ENCODE peak calls at places on chromosomes 13 and 19, in four cellular contexts. P, V, J and C are unnamed samples.

GRCh38 chr19:31334101-31334848 is 15.0 kb downstream of the TSHZ3 start:
- DNase-seq in P (no peak), J (no peak), V (no peak), C (no peak)

GRCh38 chr19:50224986-50225747 is 21.7 kb downstream of the MYH14 start:
- DNase-seq in P (no peak), J (no peak), V (no peak), C (no peak)

GRCh38 chr19:21590868-21591267 is 85.5 kb downstream of the ZNF429 start:
- DNase-seq in J (no peak), P (no peak), V (no peak), C (no peak)

GRCh38 chr13:79973533-79973963 is 367.4 kb downstream of the SPRY2 start:
- DNase-seq in P (peak), J (no peak), V (no peak), C (no peak)

GRCh38 chr19:5065717-5066116 is 96.8 kb downstream of the KDM4B start:
- DNase-seq in P (no peak), J (no peak), V (no peak), C (no peak)

GRCh38 chr13:66117573-66117972 is 1112.6 kb downstream of the PCDH9 start:
- DNase-seq in P (no peak), J (no peak), V (no peak), C (no peak)

GRCh38 chr13:45768668-45769067 is 66.5 kb downstream of the CBY2 start:
- DNase-seq in P (no peak), J (no peak), V (no peak), C (no peak)

GRCh38 chr19:48830965-48831364 is 5.3 kb downstream of the HSD17B14 start:
- DNase-seq in P (no peak), J (no peak), V (no peak), C (no peak)

GRCh38 chr13:60396783-60397692 is at the start of gene TDRD3:
- DNase-seq in V (peak), J (peak), P (peak), C (peak)

GRCh38 chr13:29577135-29578051 is 18.1 kb downstream of the SLC7A1 start:
- DNase-seq in V (no peak), P (no peak), J (no peak), C (no peak)

GRCh38 chr13:97567510-97568243 is 133.7 kb downstream of the RAP2A start:
- DNase-seq in J (peak), V (peak), P (no peak), C (peak)

GRCh38 chr19:6056801-6057650 is 53.3 kb downstream of the RFX2 start:
- DNase-seq in P (peak), J (no peak), V (peak), C (peak)

GRCh38 chr19:40612831-40613668 is 11.9 kb downstream of the LTBP4 start:
- DNase-seq in V (no peak), P (peak), J (no peak), C (peak)

GRCh38 chr13:98487016-98487415 is 89.9 kb downstream of the STK24 start:
- DNase-seq in P (no peak), V (no peak), J (no peak), C (no peak)

GRCh38 chr19:5144545-5145179 is 175.7 kb downstream of the KDM4B start:
- DNase-seq in V (no peak), P (no peak), J (no peak), C (no peak)

GRCh38 chr13:39516140-39516539 is 86.9 kb downstream of the LHFPL6 start:
- DNase-seq in J (no peak), P (no peak), V (no peak), C (no peak)

GRCh38 chr13:87084192-87084591 is 587.0 kb upstream of the SLITRK5 start:
- DNase-seq in J (no peak), V (no peak), P (no peak), C (no peak)

GRCh38 chr13:43475135-43475534 is 311.6 kb downstream of the ENOX1 start:
- DNase-seq in V (no peak), J (no peak), P (no peak), C (no peak)

GRCh38 chr19:6041991-6042421 is 64.1 kb upstream of the RANBP3 start:
- DNase-seq in V (no peak), P (no peak), J (no peak), C (no peak)

GRCh38 chr13:95231393-95231792 is 69.9 kb downstream of the ABCC4 start:
- DNase-seq in J (no peak), V (no peak), P (no peak), C (no peak)

GRCh38 chr13:111253334-111253872 is 67.0 kb upstream of the TEX29 start:
- DNase-seq in V (no peak), J (no peak), P (no peak), C (no peak)

GRCh38 chr13:44244288-44244687 is 129.3 kb upstream of the SERP2 start:
- DNase-seq in J (no peak), P (peak), V (no peak), C (no peak)

GRCh38 chr19:32346901-32347300 is 1.5 kb downstream of the ZNF507 start:
- DNase-seq in V (no peak), P (no peak), J (no peak), C (no peak)

GRCh38 chr19:57656346-57656745 is 12.4 kb upstream of the ZSCAN4 start:
- DNase-seq in P (no peak), J (no peak), V (no peak), C (no peak)

GRCh38 chr13:40390290-40391008 is 276.0 kb downstream of the FOXO1 start:
- DNase-seq in P (no peak), J (no peak), V (no peak), C (no peak)

GRCh38 chr19:48489608-48490216 is 20.5 kb downstream of the CYTH2 start:
- DNase-seq in J (no peak), V (peak), P (peak), C (peak)

GRCh38 chr13:60514891-60515290 is 117.9 kb downstream of the TDRD3 start:
- DNase-seq in J (no peak), V (no peak), P (no peak), C (no peak)

GRCh38 chr13:40230833-40231266 is 435.6 kb downstream of the FOXO1 start:
- DNase-seq in V (no peak), J (no peak), P (no peak), C (no peak)

GRCh38 chr13:79901336-79901735 is 420.4 kb downstream of the NDFIP2 start:
- DNase-seq in V (no peak), J (no peak), P (no peak), C (no peak)

GRCh38 chr19:31254611-31255010 is 94.6 kb downstream of the TSHZ3 start:
- DNase-seq in V (no peak), P (no peak), J (no peak), C (no peak)

GRCh38 chr19:13506550-13506878 is 235 bp upstream of the CACNA1A start:
- DNase-seq in J (no peak), V (no peak), P (no peak), C (no peak)

GRCh38 chr19:6379744-6380143 is 4.0 kb upstream of the PSPN start:
- DNase-seq in J (no peak), P (no peak), V (no peak), C (no peak)

GRCh38 chr13:46575843-46576242 is 22.9 kb downstream of the LRCH1 start:
- DNase-seq in V (no peak), J (no peak), P (no peak), C (peak)

GRCh38 chr13:45623516-45624090 is 8.1 kb upstream of the ERICH6B start:
- DNase-seq in J (peak), P (peak), V (peak), C (peak)

GRCh38 chr19:34236035-34236793 is 18.1 kb upstream of the GARRE1 start:
- DNase-seq in V (no peak), J (no peak), P (no peak), C (no peak)

GRCh38 chr13:27476943-27477681 is 26.7 kb upstream of the MTIF3 start:
- DNase-seq in V (peak), J (no peak), P (no peak), C (peak)

GRCh38 chr19:47511681-47512080 is 3.2 kb downstream of the NAPA start:
- DNase-seq in V (no peak), P (no peak), J (no peak), C (no peak)

GRCh38 chr13:78595819-78596700 is 7.3 kb downstream of the POU4F1 start:
- DNase-seq in P (no peak), V (peak), J (no peak), C (peak)

DNA sequence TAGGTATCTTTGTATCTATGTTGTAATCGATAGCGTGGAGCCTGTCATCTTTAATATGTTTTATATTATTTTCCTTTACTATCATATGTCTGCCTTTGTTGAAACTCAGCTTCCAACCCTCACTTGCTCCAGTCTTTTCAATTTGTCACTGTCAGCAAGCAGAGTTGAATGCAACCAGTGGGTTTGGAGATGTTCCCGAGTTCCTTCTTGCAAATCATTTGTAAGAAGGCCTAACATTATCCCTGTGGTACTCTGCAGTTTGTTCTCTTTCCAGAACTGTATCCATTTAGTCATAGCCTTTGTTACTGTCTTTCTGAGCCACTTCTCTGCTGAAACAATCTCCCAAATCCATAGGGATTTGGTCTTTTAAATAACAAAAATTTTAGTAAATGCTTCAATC is 41.8 kb downstream of the RNASEH2B start:
- DNase-seq in J (no peak), P (no peak), V (no peak), C (no peak)
- TF ChIP-seq KDM1A in J (no peak), P (no peak), V (no peak), C (no peak)

GRCh38 chr13:109163052-109163413 is 533.6 kb downstream of the MYO16 start:
- DNase-seq in J (no peak), V (no peak), P (no peak), C (no peak)

GRCh38 chr13:109160357-109160756 is 530.9 kb downstream of the MYO16 start:
- DNase-seq in V (no peak), J (no peak), P (no peak), C (no peak)

GRCh38 chr13:109162248-109163051 is 533.0 kb downstream of the MYO16 start:
- DNase-seq in J (peak), V (no peak), P (no peak), C (no peak)

GRCh38 chr13:109159650-109160309 is 530.4 kb downstream of the MYO16 start:
- DNase-seq in P (no peak), J (no peak), V (no peak), C (no peak)

GRCh38 chr13:109160887-109161669 is 531.7 kb downstream of the MYO16 start:
- DNase-seq in V (no peak), J (no peak), P (no peak), C (no peak)
- TF ChIP-seq POLR2AphosphoS2 in V (no peak), J (no peak), P (no peak), C (no peak)

DNA sequence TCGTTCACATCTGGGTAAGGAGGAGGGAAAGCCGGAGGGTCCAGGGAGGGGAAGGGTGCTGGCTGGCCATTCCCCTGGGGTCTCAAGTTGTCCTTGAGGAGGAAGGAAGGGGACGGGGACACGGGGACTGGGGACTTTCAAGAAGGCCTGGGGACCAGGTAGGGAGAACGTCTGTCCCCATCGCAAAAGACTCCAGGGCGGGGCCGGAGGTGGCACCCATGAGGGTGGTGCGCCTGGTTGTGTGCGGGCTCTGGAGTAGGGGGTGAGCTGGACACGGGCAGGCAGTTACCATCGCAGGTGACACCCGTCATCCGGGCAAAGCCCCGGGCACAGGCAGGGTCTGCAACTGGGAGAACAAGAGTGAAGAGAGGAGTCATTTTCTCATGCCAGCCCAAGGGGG is 23.4 kb downstream of the FBN3 start:
- DNase-seq in P (no peak), J (no peak), V (no peak), C (no peak)
- TF ChIP-seq MAX in P (no peak), J (no peak), V (no peak), C (no peak)

GRCh38 chr13:113749507-113749906 is 9.5 kb upstream of the TMEM255B start:
- DNase-seq in P (no peak), J (no peak), V (no peak), C (no peak)

GRCh38 chr13:113746671-113747070 is 12.4 kb upstream of the TMEM255B start:
- DNase-seq in V (no peak), P (no peak), J (no peak), C (no peak)

GRCh38 chr13:113748862-113749451 is 10.1 kb upstream of the TMEM255B start:
- DNase-seq in P (no peak), J (no peak), V (no peak), C (no peak)

GRCh38 chr13:113747291-113747833 is 11.7 kb upstream of the TMEM255B start:
- DNase-seq in P (no peak), J (no peak), V (no peak), C (no peak)

DNA sequence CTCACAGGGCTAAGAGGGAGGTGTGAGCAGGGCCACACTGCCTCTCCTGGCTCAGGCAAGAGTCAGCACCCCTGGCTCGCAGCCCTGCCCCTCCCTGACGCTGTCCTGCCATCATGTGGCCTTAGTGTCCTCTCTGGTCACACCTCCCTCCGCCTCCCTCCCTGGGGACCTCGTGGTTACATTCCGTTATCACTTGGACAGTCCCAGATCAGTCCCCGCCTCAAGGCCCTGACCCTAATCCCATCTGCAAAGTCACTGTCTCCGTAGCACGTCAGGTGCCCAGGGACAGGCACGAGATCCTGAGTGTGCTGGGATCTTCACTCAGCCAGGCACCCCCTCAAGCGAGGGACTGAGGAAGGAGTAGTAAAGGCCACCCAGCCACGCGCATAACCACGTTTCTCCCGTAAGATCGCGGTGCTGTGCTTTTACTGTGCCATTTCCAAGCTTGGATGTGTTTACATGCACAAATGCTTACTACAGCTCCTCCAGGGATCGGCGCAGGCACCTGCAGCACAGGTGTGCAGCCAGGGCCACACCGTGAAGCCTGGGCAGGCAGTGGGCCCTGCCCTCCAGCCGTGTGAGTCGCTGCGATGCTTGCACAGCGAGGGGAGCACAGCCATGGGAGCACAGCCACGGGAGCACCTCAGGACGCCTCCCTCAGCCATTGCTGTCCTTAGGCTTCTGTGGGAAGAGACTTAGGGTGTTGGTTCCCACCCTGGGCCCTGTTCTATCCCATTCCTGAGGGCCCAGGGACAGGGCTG is 10.7 kb upstream of the TMEM255B start:
- DNase-seq in J (no peak), V (peak), P (peak), C (no peak)
- TF ChIP-seq KDM1A in J (no peak), V (no peak), P (no peak), C (no peak)

DNA sequence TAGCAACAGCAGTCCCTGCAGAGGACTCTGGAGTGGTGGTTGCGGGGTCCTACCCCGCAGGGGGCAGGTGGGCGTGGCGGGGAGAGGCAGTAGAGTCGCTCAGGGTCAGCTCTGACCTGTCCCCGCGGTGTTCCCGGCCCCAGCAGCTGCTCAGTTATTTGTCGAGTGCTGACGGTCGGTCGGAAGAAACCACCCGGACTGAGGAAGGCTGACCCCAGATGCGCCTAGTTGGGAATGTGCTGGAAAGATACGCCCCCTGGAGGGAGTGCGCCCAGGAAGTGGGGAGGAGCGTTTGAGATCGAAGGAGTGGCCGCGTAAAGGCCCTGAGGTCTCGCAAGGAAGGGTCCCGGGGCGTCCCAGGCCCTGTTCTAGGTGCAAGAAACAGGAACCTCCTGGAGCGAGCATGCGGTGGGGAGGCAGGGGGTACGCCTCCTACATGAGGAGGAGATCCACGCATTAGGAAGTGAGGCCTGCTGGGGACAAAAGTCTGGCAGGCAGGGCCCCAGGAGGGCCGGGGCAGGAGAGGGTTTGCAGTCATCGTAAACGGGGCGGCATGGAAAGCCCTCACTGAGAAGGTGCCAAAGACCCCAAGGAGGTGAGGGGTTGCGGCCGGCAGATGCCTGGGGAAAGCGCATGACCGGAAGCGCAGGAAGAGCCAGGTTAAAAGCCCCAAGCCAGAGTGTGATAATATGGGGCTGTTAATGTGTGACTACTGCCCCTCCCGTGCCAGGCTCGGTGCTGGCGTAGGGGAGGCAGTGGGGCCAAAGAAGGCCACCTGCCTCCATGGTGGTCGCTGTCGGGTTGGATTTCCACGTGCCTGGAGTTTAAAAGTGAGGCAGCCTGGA is 9.1 kb downstream of the CCDC8 start:
- DNase-seq in P (peak), V (peak), J (no peak), C (peak)
- TF ChIP-seq POLR2AphosphoS2 in P (no peak), V (no peak), J (no peak), C (no peak)

GRCh38 chr19:1756705-1757445 is 3.6 kb downstream of the ONECUT3 start:
- DNase-seq in P (no peak), V (no peak), J (no peak), C (no peak)

GRCh38 chr19:1756264-1756663 is 3.0 kb downstream of the ONECUT3 start:
- DNase-seq in V (no peak), P (no peak), J (no peak), C (no peak)

GRCh38 chr19:1753730-1754442 is 580 bp downstream of the ONECUT3 start:
- DNase-seq in P (no peak), J (no peak), V (no peak), C (no peak)

GRCh38 chr19:1754651-1755466 is 1.6 kb downstream of the ONECUT3 start:
- DNase-seq in P (peak), V (no peak), J (no peak), C (peak)

GRCh38 chr19:1755467-1756155 is 2.3 kb downstream of the ONECUT3 start:
- DNase-seq in P (no peak), V (no peak), J (no peak), C (no peak)
- TF ChIP-seq MAX in P (no peak), V (no peak), J (no peak), C (no peak)

GRCh38 chr13:32881792-32882175 is 134.4 kb upstream of the KL start:
- DNase-seq in J (no peak), V (no peak), P (no peak), C (no peak)
- TF ChIP-seq KDM1A in J (no peak), V (no peak), P (no peak), C (no peak)

DNA sequence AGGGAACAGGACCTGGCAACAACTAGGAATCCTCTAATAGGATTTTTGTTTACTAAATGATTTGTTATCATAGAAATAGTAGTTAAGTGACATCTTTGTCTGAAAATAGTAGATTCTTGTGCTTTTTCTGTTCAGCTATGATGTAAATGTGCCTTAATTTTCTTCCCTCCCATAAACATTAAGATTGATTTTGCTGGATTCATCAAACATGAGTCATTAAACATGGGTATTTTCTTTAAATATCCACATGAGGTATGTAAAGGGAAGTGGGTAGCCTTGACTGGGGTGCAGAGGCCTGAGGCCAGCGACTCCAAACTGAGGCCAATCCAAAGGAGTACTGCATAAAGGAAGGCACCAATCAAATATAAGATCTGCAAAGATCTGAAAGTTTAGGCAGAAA is 3.7 kb downstream of the ZNF136 start:
- DNase-seq in V (no peak), P (no peak), J (no peak), C (no peak)
- TF ChIP-seq POLR2AphosphoS2 in V (no peak), P (no peak), J (no peak), C (no peak)

GRCh38 chr13:51803018-51803417 is 945 bp downstream of the DHRS12 start:
- DNase-seq in J (no peak), V (no peak), P (no peak), C (no peak)

GRCh38 chr13:51805313-51805712 is 1.4 kb upstream of the DHRS12 start:
- DNase-seq in P (no peak), J (no peak), V (no peak), C (no peak)

GRCh38 chr13:51803422-51804294 is at the start of gene DHRS12:
- DNase-seq in P (peak), V (peak), J (peak), C (peak)

GRCh38 chr13:51805925-51806324 is 2.0 kb upstream of the DHRS12 start:
- DNase-seq in V (no peak), P (no peak), J (no peak), C (no peak)

GRCh38 chr13:51804295-51805172 is 571 bp upstream of the DHRS12 start:
- DNase-seq in V (no peak), J (no peak), P (peak), C (no peak)
- TF ChIP-seq MAX in V (no peak), J (no peak), P (no peak), C (peak)